ENCODE peak calls at places on chromosomes 2 and 18, in seven cellular contexts. R is H9, B is neuronal stem cell, A is mesenchymal stem cell, J is H1, F is mesendoderm, T is trophoblast cell. H is an unnamed sample.

GRCh38 chr2:86807462-86808275 is 17.0 kb upstream of the CD8A start:
- DNase-seq in R (peak; percentile 73), B (no peak), A (peak; percentile 15), J (peak; percentile 73), F (peak; percentile 81), T (peak; percentile 98), H (no peak)

GRCh38 chr18:79941473-79942119 is 9.9 kb downstream of the SLC66A2 start:
- DNase-seq in R (peak; percentile 12), B (no peak), A (no peak), J (no peak), F (no peak), T (no peak), H (no peak)

GRCh38 chr2:38599706-38600105 is 3.0 kb downstream of the HNRNPLL start:
- DNase-seq in R (no peak), B (no peak), A (peak; percentile 41), J (no peak), F (no peak), T (peak; percentile 47), H (no peak)

GRCh38 chr2:163943403-163944356 is 207.9 kb upstream of the FIGN start:
- DNase-seq in R (peak; percentile 28), B (peak; percentile 64), A (no peak), J (no peak), F (peak; percentile 58), T (no peak), H (no peak)

GRCh38 chr2:226799211-226799975 is at the start of gene IRS1:
- DNase-seq in R (peak; percentile 78), B (peak; percentile 80), A (peak; percentile 89), J (peak; percentile 78), F (peak; percentile 92), T (peak; percentile 53), H (peak; percentile 79)

GRCh38 chr2:14907014-14907612 is 274.6 kb downstream of the LRATD1 start:
- DNase-seq in R (peak; percentile 36), B (no peak), A (no peak), J (no peak), F (peak; percentile 54), T (peak; percentile 36), H (no peak)

GRCh38 chr2:27118525-27119329 is at the start of gene CGREF1:
- DNase-seq in R (peak; percentile 46), B (no peak), A (no peak), J (peak; percentile 71), F (peak; percentile 23), T (peak; percentile 17), H (no peak)

GRCh38 chr2:169739351-169739750 is 5.7 kb downstream of the KLHL23 start:
- DNase-seq in R (no peak), B (no peak), A (no peak), J (no peak), F (no peak), T (no peak), H (no peak)

GRCh38 chr2:122328811-122329210 is 573.4 kb downstream of the TSN start:
- DNase-seq in R (no peak), B (no peak), A (no peak), J (no peak), F (no peak), T (peak; percentile 7), H (no peak)

GRCh38 chr2:119706196-119706595 is 27.2 kb downstream of the TMEM177 start:
- DNase-seq in R (no peak), B (no peak), A (no peak), J (no peak), F (no peak), T (no peak), H (no peak)

GRCh38 chr2:205527801-205528200 is 154.5 kb upstream of the NRP2 start:
- DNase-seq in R (no peak), B (no peak), A (no peak), J (no peak), F (no peak), T (no peak), H (peak; percentile 59)

GRCh38 chr2:205520311-205520710 is 162.0 kb upstream of the NRP2 start:
- DNase-seq in R (no peak), B (no peak), A (no peak), J (no peak), F (no peak), T (no peak), H (no peak)

DNA sequence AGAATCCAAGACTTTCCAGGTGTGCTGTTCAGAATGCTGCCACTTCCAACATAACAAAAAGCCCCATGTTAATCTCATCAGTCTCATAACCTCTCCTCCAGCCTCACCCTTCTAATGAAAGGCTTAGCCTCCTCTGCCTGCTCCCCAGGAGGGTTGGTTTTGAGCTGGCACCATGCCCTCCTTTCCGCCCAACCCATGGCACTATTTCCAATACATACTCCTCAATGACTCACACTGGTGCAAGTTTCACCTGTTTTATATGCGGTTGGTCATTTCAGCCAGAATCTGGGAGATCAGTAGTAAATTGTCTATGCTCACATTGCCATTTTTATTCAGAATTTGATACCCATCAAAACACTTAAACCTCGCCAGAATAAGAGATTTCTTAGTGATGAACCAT is 157.6 kb upstream of the NRP2 start:
- DNase-seq in R (no peak), B (no peak), A (no peak), J (no peak), F (no peak), T (no peak), H (no peak)
- H3K23ac ChIP-seq in R (no peak overlapping the region), B (no peak overlapping the region), A (no peak overlapping the region), J (no peak overlapping the region), F (no peak overlapping the region), T (no peak overlapping the region), H (no peak overlapping the region)

DNA sequence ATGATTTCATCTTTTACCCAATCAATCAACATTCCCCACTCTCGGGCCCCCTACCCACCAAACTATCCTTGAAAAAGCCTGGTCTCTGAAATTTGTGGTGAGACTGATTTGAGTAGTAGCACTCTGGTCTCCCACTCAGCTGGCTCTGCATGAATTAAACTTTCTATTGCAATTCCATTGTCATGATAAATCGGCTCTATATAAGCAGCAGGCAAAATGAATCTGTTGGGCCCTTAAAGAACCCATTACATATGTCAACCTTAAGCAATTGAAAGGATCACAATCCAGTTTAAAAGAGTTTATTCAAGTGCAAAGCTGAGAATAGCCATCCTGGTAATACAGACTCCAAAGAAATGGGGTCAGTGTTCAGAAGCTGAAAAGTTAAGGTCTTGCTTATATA is 68.2 kb downstream of the NEURL3 start:
- DNase-seq in R (no peak), B (no peak), A (no peak), J (no peak), F (no peak), T (no peak), H (no peak)
- H3K23ac ChIP-seq in R (no peak overlapping the region), B (no peak overlapping the region), A (no peak overlapping the region), J (no peak overlapping the region), F (no peak overlapping the region), T (no peak overlapping the region), H (no peak overlapping the region)

DNA sequence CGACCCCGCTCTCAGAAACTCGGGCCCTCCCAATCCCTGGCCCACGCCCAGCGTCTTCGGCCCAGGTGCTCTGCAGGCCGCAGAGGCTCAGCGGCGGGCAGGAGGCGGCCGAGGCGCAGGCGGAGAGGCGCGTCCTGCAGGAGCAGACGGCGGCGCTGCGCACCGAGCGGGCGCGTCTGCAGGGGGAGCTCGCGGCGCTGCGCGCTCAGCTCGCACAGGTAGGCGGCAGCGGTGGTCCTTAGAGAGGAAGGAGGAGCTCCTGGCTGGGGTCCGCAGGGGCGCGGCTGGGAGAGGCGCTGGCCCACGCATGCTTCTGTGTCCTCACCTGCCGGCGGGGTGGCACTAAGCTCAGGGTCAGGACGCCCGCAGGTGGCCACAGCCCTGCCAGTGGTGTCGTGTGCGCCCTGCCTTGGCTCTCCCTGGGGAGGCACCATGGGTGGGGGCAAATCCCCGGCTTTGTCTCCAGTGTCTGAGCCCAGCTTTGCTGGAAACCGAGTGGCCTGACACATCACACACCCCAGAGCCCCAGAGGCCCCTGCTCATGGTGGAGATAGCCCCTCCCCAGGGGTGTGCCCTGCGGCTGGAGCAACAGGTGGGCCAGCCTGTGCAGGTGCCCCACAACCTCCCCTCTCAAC is 14.9 kb upstream of the SNED1 start:
- DNase-seq in R (peak; percentile 89), B (no peak), A (no peak), J (peak; percentile 81), F (peak; percentile 85), T (peak; percentile 62), H (peak; percentile 16)
- H3K23ac ChIP-seq in R (no peak overlapping the region), B (peak overlapping the region; percentile 55), A (no peak overlapping the region), J (no peak overlapping the region), F (no peak overlapping the region), T (no peak overlapping the region), H (no peak overlapping the region)

DNA sequence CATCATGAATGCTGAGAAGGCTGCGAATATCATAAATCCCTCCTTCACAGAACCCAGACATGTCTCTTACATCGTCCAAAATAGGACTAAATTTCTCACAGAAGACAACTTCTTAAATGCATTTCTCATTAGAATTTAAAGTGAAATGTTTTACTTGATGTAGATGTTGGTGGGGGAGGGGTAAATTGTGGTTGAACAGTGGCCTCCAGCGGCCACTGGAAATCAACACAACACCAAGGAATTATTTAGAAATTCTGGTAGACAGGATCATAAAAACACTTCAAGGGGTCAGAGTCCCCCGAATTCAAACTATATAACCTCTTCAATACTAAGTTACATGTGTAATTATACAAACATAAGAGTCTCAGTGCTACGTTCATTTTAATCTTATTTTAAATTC is 135.9 kb downstream of the ABCA12 start:
- DNase-seq in R (no peak), B (peak; percentile 27), A (peak; percentile 42), J (no peak), F (peak; percentile 52), T (peak; percentile 45), H (peak; percentile 46)
- H3K23ac ChIP-seq in R (no peak overlapping the region), B (no peak overlapping the region), A (no peak overlapping the region), J (no peak overlapping the region), F (no peak overlapping the region), T (no peak overlapping the region), H (no peak overlapping the region)

GRCh38 chr18:42977982-42978595 is 137.4 kb downstream of the RIT2 start:
- DNase-seq in R (no peak), B (no peak), A (no peak), J (no peak), F (peak; percentile 86), T (no peak), H (no peak)
- H3K23ac ChIP-seq in R (no peak overlapping the region), B (no peak overlapping the region), A (no peak overlapping the region), J (no peak overlapping the region), F (no peak overlapping the region), T (no peak overlapping the region), H (no peak overlapping the region)

DNA sequence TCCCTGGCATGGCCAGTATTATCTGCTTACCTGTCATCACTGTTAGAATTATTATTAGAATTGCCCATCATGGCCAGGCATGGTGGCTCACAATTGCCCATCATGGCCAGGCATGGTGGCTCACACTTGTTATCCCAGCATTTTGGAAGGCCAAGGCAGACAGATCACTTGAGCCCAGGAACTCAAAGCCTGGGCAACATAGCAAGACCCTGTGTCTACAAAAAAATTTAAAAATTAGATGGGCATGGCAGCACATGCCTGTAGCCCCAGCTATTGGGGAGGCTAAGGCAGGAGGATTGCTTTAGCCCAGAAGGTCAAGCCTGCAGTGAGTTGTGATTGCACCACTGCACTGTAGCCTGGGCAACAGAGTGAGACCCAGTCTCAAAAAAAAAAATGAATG is 27.4 kb upstream of the ID2 start:
- DNase-seq in R (no peak), B (no peak), A (no peak), J (no peak), F (no peak), T (no peak), H (no peak)
- H3K23ac ChIP-seq in R (no peak overlapping the region), B (no peak overlapping the region), A (no peak overlapping the region), J (no peak overlapping the region), F (no peak overlapping the region), T (no peak overlapping the region), H (no peak overlapping the region)

GRCh38 chr2:108092886-108093285 is 106.6 kb downstream of the SLC5A7 start:
- DNase-seq in R (no peak), B (no peak), A (no peak), J (no peak), F (no peak), T (peak; percentile 24), H (no peak)
- H3K23ac ChIP-seq in R (no peak overlapping the region), B (no peak overlapping the region), A (peak overlapping the region; percentile 72), J (no peak overlapping the region), F (no peak overlapping the region), T (no peak overlapping the region), H (no peak overlapping the region)